ENCODE peak calls at places on chromosome 22, in four cellular contexts. V is coronary artery; Q is A172; B is activated CD4-positive, alpha-beta T cell treated with anti-CD3 and anti-CD28 coated beads, Interleukin-2, amount 10 ng/mL, durations not matched to agents 7 days and 5 days. U is an unnamed sample.

GRCh38 chr22:17777717-17778044 is 3.4 kb upstream of the BID start:
- DNase-seq in B (no peak), Q (no peak), V (no peak), U (no peak)

GRCh38 chr22:47736166-47737034 is 974.0 kb downstream of the TBC1D22A start:
- DNase-seq in Q (peak), V (no peak), B (no peak), U (no peak)

GRCh38 chr22:41968601-41969000 is 642 bp upstream of the SEPTIN3 start:
- DNase-seq in B (no peak), V (no peak), Q (no peak), U (no peak)

GRCh38 chr22:36548606-36549005 is 19.6 kb upstream of the EIF3D start:
- DNase-seq in B (no peak), V (no peak), Q (no peak), U (no peak)

GRCh38 chr22:43999378-43999777 is 24.7 kb upstream of the PARVB start:
- DNase-seq in B (no peak), V (no peak), Q (no peak), U (no peak)

GRCh38 chr22:49147617-49148175 is 680.0 kb downstream of the BRD1 start:
- DNase-seq in Q (no peak), V (peak), B (no peak), U (peak)

GRCh38 chr22:49712195-49712791 is 115.4 kb downstream of the BRD1 start:
- DNase-seq in V (no peak), B (no peak), Q (no peak), U (no peak)

GRCh38 chr22:50088096-50088495 is 1.7 kb upstream of the MOV10L1 start:
- DNase-seq in B (no peak), V (no peak), Q (no peak), U (no peak)

GRCh38 chr22:45642966-45643365 is 28.7 kb upstream of the ATXN10 start:
- DNase-seq in B (no peak), Q (no peak), V (no peak), U (no peak)

GRCh38 chr22:22897036-22897435 is 9.4 kb downstream of the IGLL5 start:
- DNase-seq in B (no peak), V (no peak), Q (no peak), U (peak)

GRCh38 chr22:41469218-41469851 is 418 bp downstream of the ACO2 start:
- DNase-seq in V (no peak), B (peak), Q (no peak), U (no peak)

GRCh38 chr22:36729321-36729720 is 25.8 kb upstream of the CACNG2 start:
- DNase-seq in V (peak), B (no peak), Q (no peak), U (no peak)

GRCh38 chr22:45686842-45687241 is 15.2 kb downstream of the ATXN10 start:
- DNase-seq in Q (no peak), B (no peak), V (no peak), U (no peak)

GRCh38 chr22:48259991-48260670 is 1497.7 kb downstream of the TBC1D22A start:
- DNase-seq in V (no peak), B (no peak), Q (no peak), U (no peak)